ENCODE peak calls at places on chromosomes 6 and 20, in four cellular contexts. X, M, K and S are unnamed samples.

GRCh38 chr6:46990031-46990644 is 52.0 kb downstream of the ADGRF1 start:
- DNase-seq in M (no peak), X (no peak), K (peak), S (no peak)

GRCh38 chr20:47727170-47727880 is 58.0 kb downstream of the SULF2 start:
- DNase-seq in K (peak), X (no peak), M (no peak), S (peak)

GRCh38 chr6:54770328-54770727 is 76.2 kb upstream of the FAM83B start:
- DNase-seq in M (no peak), K (no peak), X (no peak), S (no peak)

GRCh38 chr20:20084296-20084752 is 32.0 kb downstream of the CFAP61 start:
- DNase-seq in K (no peak), M (no peak), X (no peak), S (no peak)

GRCh38 chr6:77707603-77708002 is 54.8 kb downstream of the MEI4 start:
- DNase-seq in M (no peak), K (no peak), X (no peak), S (no peak)

GRCh38 chr20:53129557-53129956 is 157.4 kb downstream of the TSHZ2 start:
- DNase-seq in K (no peak), X (no peak), M (no peak), S (no peak)

GRCh38 chr6:42315991-42316378 is 98.3 kb upstream of the MRPS10 start:
- DNase-seq in K (no peak), M (peak), X (no peak), S (no peak)

GRCh38 chr20:22339091-22339881 is 245.1 kb downstream of the FOXA2 start:
- DNase-seq in K (no peak), M (no peak), X (no peak), S (no peak)

GRCh38 chr6:145372671-145373123 is 362.6 kb downstream of the EPM2A start:
- DNase-seq in K (peak), X (no peak), M (no peak), S (no peak)

GRCh38 chr6:85360794-85361642 is 88.9 kb upstream of the NT5E start:
- DNase-seq in K (no peak), X (no peak), M (peak), S (no peak)

GRCh38 chr6:134249759-134250602 is 67.9 kb downstream of the SGK1 start:
- DNase-seq in M (no peak), X (no peak), K (no peak), S (no peak)

GRCh38 chr6:137019476-137020272 is 25.1 kb downstream of the IL20RA start:
- DNase-seq in M (peak), K (no peak), X (no peak), S (no peak)

GRCh38 chr20:5706797-5707196 is 43.4 kb upstream of the SHLD1 start:
- DNase-seq in X (no peak), M (no peak), K (no peak), S (no peak)

GRCh38 chr6:108942556-108943492 is 94.6 kb downstream of the ARMC2 start:
- DNase-seq in X (no peak), K (no peak), M (no peak), S (no peak)

GRCh38 chr6:35589201-35589739 is 76.6 kb upstream of the TULP1 start:
- DNase-seq in X (no peak), M (no peak), K (no peak), S (no peak)

GRCh38 chr20:38725458-38725958 is 1.2 kb downstream of the SLC32A1 start:
- DNase-seq in K (no peak), X (no peak), M (no peak), S (no peak)

GRCh38 chr20:59027746-59028320 is 4.3 kb downstream of the ATP5F1E start:
- DNase-seq in K (no peak), M (no peak), X (no peak), S (no peak)

GRCh38 chr6:160462551-160463109 is 114.5 kb downstream of the SLC22A3 start:
- DNase-seq in K (no peak), M (no peak), X (no peak), S (no peak)

GRCh38 chr20:4713401-4713800 is 8.3 kb upstream of the PRND start:
- DNase-seq in K (no peak), M (peak), X (no peak), S (no peak)

GRCh38 chr6:169527306-169527705 is 174.5 kb downstream of the WDR27 start:
- DNase-seq in X (no peak), M (no peak), K (no peak), S (no peak)

GRCh38 chr6:168615837-168616236 is 174.9 kb downstream of the SMOC2 start:
- DNase-seq in K (no peak), M (no peak), X (no peak), S (no peak)

GRCh38 chr20:22106308-22106938 is 401.0 kb downstream of the PAX1 start:
- DNase-seq in M (no peak), X (no peak), K (no peak), S (no peak)

GRCh38 chr6:116004841-116005507 is 55.7 kb downstream of the FRK start:
- DNase-seq in K (peak), X (no peak), M (no peak), S (no peak)

GRCh38 chr6:26286168-26286854 is 78.7 kb upstream of the BTN3A2 start:
- DNase-seq in M (peak), K (peak), X (peak), S (peak)

GRCh38 chr6:129894904-129895303 is 33.8 kb upstream of the TMEM244 start:
- DNase-seq in X (no peak), M (no peak), K (no peak), S (no peak)

GRCh38 chr20:63580796-63581461 is 6.9 kb upstream of the HELZ2 start:
- DNase-seq in M (peak), X (peak), K (peak), S (no peak)

GRCh38 chr6:5133943-5134342 is 48.8 kb downstream of the PPP1R3G start:
- DNase-seq in X (no peak), K (no peak), M (no peak), S (no peak)

GRCh38 chr20:23629017-23629541 is 8.7 kb downstream of the CST3 start:
- DNase-seq in M (peak), K (peak), X (no peak), S (no peak)

GRCh38 chr20:362271-363254 is 15.7 kb downstream of the NRSN2 start:
- DNase-seq in M (peak), K (peak), X (peak), S (peak)

GRCh38 chr6:82017316-82017715 is 230.2 kb downstream of the IBTK start:
- DNase-seq in M (peak), X (no peak), K (no peak), S (no peak)

GRCh38 chr20:63736893-63737689 is 627 bp downstream of the LIME1 start:
- DNase-seq in M (peak), X (peak), K (peak), S (no peak)

GRCh38 chr6:43770417-43771209 is 602 bp downstream of the VEGFA start:
- DNase-seq in K (peak), M (peak), X (peak), S (peak)

DNA sequence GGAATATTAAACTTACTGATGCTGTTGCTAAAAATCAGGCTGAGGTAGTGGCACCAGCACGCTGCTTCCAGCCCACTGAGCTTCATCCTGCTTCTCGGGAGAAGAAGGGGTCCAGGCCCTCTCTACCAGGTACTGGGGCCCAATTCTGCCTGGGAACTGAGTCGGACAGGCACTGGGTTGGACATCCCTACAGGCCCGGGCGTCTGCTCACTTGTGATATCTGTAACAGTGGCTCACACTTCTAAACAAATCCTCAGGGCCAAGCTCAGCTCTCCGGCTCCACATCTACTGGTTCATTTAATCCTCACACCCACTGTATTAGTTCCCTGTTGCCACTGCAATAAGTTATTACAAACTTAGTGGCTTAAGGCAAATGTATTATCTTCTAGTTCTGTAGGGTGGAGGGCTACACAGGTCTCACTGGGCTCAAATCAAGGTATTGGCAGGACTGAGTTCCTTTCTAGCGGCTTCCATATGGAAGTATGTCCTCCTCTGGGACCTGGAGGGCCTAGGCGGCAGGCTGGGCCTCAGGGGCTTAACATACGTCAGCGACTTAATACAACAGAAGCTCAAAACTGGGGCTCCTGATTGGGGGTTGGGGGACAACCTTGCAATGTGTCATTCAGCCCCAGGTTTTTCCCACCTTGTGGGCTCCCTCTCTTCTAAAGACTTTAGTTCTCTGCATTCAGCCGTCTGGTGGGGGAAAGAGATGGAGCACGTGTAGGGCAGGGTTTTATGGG is 1.6 kb upstream of the KCNK15 start:
- DNase-seq in M (no peak), K (no peak), X (no peak), S (no peak)
- H3K27ac ChIP-seq in M (no peak), K (no peak), X (no peak), S (no peak)

DNA sequence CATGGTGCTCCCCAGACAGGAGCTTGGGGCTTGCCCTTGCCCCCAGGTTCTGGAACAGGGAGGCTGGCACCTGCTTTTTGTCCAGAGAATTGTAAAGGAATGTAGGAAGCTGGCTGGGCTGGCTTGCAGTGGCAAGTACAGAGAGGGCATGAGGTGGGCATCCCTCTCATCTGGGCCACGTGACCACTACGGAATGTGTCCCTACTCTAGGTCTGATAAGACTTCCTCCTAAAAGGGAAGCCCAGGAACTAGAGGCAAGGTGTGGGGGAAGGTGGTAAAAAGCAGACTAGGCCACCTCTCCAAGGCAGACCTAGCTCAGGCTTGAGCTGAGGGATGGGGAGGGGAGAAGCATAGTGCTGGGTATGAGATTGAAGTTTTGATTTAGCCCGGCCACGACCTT is 38.8 kb downstream of the UNC5CL start:
- DNase-seq in K (no peak), M (no peak), X (no peak), S (no peak)
- H3K27ac ChIP-seq in K (no peak), M (no peak), X (peak), S (no peak)

DNA sequence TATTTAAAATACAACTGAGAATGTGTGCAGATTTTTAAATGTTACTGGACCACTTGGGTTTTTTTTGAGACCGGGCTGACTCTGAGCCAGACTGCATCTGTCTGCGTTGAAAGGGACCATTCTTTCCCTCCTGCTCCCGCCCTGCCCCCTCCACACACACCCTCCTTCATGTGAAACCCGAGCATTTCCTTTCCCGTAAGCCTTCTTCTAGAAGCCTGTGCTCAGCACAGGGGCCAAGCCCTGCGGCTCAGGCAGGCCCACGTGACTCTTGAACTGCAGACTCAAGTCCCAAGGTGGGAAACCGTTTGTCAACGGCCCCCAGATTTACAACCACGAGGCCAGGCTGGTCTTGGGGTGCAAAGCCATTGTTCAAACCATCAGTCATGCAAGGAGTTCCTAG is 82.6 kb upstream of the FOXC1 start:
- DNase-seq in M (no peak), K (peak), X (peak), S (no peak)
- H3K27ac ChIP-seq in M (no peak), K (no peak), X (peak), S (no peak)

GRCh38 chr6:149147939-149148718 is 169.4 kb upstream of the TAB2 start:
- DNase-seq in M (no peak), K (no peak), X (no peak), S (no peak)
- H3K27ac ChIP-seq in M (no peak), K (no peak), X (no peak), S (no peak)